ENCODE peak calls at places on chromosomes 16 and 17, in six cellular contexts. O, J, N, U, B and H are unnamed samples.

GRCh38 chr16:11354733-11355574 is 9.7 kb downstream of the RMI2 start:
- DNase-seq in J (peak; percentile 82), B (no peak), N (peak; percentile 56), U (no peak), O (peak; percentile 85), H (peak; percentile 74)

GRCh38 chr17:66016231-66016630 is 175.7 kb downstream of the CEP112 start:
- DNase-seq in O (no peak), U (no peak), J (no peak), N (no peak), B (no peak), H (no peak)

GRCh38 chr16:25317732-25318316 is 60.2 kb upstream of the ZKSCAN2 start:
- DNase-seq in J (no peak), N (no peak), U (no peak), O (no peak), B (no peak), H (no peak)

GRCh38 chr17:75876190-75876937 is 2.0 kb downstream of the TRIM47 start:
- DNase-seq in U (no peak), B (no peak), N (peak; percentile 73), J (no peak), O (peak; percentile 74), H (peak; percentile 27)

GRCh38 chr16:15897834-15898254 is 9.4 kb upstream of the CEP20 start:
- DNase-seq in N (no peak), B (no peak), U (no peak), J (peak; percentile 65), O (no peak), H (peak; percentile 86)

GRCh38 chr17:36864230-36864629 is 73.0 kb upstream of the LHX1 start:
- DNase-seq in B (no peak), O (no peak), U (no peak), N (no peak), J (no peak), H (no peak)

GRCh38 chr16:79360267-79360666 is 240.3 kb downstream of the MAF start:
- DNase-seq in U (no peak), B (peak; percentile 77), N (no peak), O (no peak), J (no peak), H (no peak)

GRCh38 chr17:6455321-6455705 is 11.1 kb downstream of the PIMREG start:
- DNase-seq in U (no peak), B (no peak), O (peak; percentile 60), J (peak; percentile 36), N (peak; percentile 51), H (no peak)

GRCh38 chr16:11006666-11007065 is 62.3 kb downstream of the CLEC16A start:
- DNase-seq in B (no peak), N (no peak), J (no peak), U (no peak), O (no peak), H (no peak)

GRCh38 chr17:17252149-17252810 is 15.3 kb upstream of the FLCN start:
- DNase-seq in J (no peak), N (no peak), O (no peak), U (no peak), B (no peak), H (no peak)

GRCh38 chr17:43860927-43861622 is 14.1 kb downstream of the CD300LG start:
- DNase-seq in J (no peak), O (no peak), N (no peak), U (no peak), B (no peak), H (no peak)

GRCh38 chr17:37605081-37605480 is 4.1 kb downstream of the SYNRG start:
- DNase-seq in U (no peak), J (no peak), N (no peak), B (no peak), O (no peak), H (no peak)

GRCh38 chr17:68437979-68438877 is 19.1 kb downstream of the WIPI1 start:
- DNase-seq in O (peak; percentile 52), J (peak; percentile 62), U (no peak), B (no peak), N (peak; percentile 72), H (no peak)

GRCh38 chr17:18278867-18279266 is 18.4 kb downstream of the MIEF2 start:
- DNase-seq in B (no peak), J (peak; percentile 76), N (no peak), O (no peak), U (no peak), H (no peak)

GRCh38 chr17:56451629-56452028 is 141.9 kb upstream of the NOG start:
- DNase-seq in U (no peak), N (no peak), J (no peak), O (no peak), B (no peak), H (no peak)

GRCh38 chr16:69089091-69089912 is 16.2 kb upstream of the HAS3 start:
- DNase-seq in O (no peak), U (no peak), J (peak; percentile 41), N (peak; percentile 51), B (no peak), H (peak; percentile 26)

GRCh38 chr17:73267648-73268537 is 6.2 kb upstream of the CPSF4L start:
- DNase-seq in U (no peak), B (no peak), N (no peak), J (no peak), O (no peak), H (no peak)

GRCh38 chr17:68428498-68429172 is 28.7 kb downstream of the WIPI1 start:
- DNase-seq in O (no peak), J (no peak), N (no peak), U (no peak), B (no peak), H (no peak)

GRCh38 chr17:60901806-60902205 is 224.2 kb downstream of the BCAS3 start:
- DNase-seq in O (no peak), U (no peak), J (peak; percentile 76), B (no peak), N (no peak), H (no peak)

GRCh38 chr16:84975522-84975921 is 35.8 kb downstream of the ZDHHC7 start:
- DNase-seq in O (no peak), B (no peak), N (no peak), U (no peak), J (no peak), H (no peak)

GRCh38 chr17:10295728-10296343 is 77.0 kb downstream of the MYH13 start:
- DNase-seq in O (no peak), U (peak; percentile 62), J (peak; percentile 50), B (no peak), N (no peak), H (no peak)

GRCh38 chr16:81388357-81388756 is 56.3 kb upstream of the CMIP start:
- DNase-seq in B (no peak), U (no peak), J (no peak), N (no peak), O (no peak), H (no peak)
- H3K4me3 ChIP-seq in B (no peak overlapping the region), U (no peak overlapping the region), J (no peak overlapping the region), N (no peak overlapping the region), O (no peak overlapping the region), H (no peak overlapping the region)

DNA sequence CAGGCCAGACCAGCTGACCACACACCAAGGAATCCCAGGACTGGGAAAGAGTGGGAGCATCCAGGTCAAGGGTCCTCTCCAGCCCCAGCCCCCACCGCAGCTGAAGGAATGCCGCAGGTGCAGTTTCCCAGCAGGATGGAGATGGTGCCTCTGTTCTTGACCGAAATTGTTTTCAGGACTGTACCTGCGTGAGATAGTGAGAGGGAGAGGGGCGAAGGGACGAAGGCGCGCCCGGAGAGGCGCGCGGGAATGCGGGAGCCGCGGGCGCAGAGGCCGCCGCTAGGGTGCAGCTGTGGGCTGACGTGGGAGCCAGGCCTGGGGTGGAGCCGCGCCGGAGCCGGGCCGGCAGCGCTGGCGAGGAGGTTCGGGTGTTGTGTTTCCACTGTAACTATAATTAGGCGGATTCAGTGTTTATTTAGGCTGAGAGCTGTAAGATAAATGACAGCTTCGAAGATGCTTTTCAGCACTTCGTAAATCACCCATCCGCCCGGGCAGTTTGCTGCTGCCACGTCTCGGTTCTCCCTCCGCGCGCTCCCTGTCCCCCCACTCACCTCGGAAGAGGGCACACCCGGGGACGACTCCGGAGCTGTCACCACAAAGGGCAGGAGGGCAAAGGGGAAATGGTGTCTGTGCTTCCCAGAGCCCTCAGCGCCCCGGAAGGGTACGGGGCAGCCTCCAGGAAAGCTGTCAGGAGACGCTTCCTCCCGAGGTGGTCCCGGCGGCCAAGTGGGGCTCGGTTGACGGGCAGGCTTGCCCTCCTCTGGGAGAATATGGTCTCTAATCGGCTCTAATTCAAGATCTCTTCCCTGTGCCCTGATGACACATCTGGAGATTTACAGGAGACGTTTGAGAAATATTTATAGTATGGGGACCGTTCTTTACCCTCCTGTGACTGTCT is 38.2 kb downstream of the HOXB1 start:
- DNase-seq in J (peak; percentile 59), N (peak; percentile 72), U (no peak), O (peak; percentile 54), B (peak; percentile 48), H (no peak)
- H3K4me3 ChIP-seq in J (peak overlapping the region; percentile 26), N (peak overlapping the region; percentile 48), U (no peak overlapping the region), O (peak overlapping the region; percentile 54), B (no peak overlapping the region), H (peak overlapping the region; percentile 51)

DNA sequence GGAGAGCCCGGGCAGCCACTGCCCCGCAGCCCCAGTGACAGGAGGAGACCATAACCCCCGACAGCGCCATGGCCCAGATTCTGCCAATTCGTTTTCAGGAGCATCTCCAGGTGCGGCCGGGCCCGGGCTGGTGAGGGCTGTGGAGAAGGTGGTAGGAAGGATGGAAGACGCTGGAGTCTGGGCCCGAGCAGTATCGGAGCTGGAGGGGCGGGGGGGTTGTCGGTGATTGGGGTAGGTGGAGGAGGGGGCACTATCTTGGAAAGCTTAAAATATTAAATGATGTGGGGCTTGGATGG is 317 bp downstream of the CLTC start:
- DNase-seq in O (no peak), U (no peak), N (no peak), B (no peak), J (no peak), H (no peak)
- H3K4me3 ChIP-seq in O (peak overlapping the region; percentile 80), U (peak overlapping the region; percentile 80), N (peak overlapping the region; percentile 74), B (peak overlapping the region; percentile 95), J (peak overlapping the region; percentile 90), H (peak overlapping the region; percentile 68)

GRCh38 chr17:74873036-74873873 is 461 bp upstream of the FDXR start:
- DNase-seq in B (peak; percentile 100), U (peak; percentile 100), N (peak; percentile 99), O (peak; percentile 99), J (peak; percentile 100), H (peak; percentile 99)

GRCh38 chr17:74874615-74875037 is 1.8 kb upstream of the FDXR start:
- DNase-seq in N (no peak), U (no peak), J (no peak), O (no peak), B (no peak), H (no peak)

GRCh38 chr17:74872313-74873035 is at the start of gene FDXR:
- DNase-seq in J (no peak), N (no peak), O (no peak), B (no peak), U (no peak), H (no peak)

GRCh38 chr17:74875155-74875969 is 2.6 kb upstream of the FDXR start:
- DNase-seq in J (no peak), B (no peak), N (no peak), U (no peak), O (no peak), H (no peak)

DNA sequence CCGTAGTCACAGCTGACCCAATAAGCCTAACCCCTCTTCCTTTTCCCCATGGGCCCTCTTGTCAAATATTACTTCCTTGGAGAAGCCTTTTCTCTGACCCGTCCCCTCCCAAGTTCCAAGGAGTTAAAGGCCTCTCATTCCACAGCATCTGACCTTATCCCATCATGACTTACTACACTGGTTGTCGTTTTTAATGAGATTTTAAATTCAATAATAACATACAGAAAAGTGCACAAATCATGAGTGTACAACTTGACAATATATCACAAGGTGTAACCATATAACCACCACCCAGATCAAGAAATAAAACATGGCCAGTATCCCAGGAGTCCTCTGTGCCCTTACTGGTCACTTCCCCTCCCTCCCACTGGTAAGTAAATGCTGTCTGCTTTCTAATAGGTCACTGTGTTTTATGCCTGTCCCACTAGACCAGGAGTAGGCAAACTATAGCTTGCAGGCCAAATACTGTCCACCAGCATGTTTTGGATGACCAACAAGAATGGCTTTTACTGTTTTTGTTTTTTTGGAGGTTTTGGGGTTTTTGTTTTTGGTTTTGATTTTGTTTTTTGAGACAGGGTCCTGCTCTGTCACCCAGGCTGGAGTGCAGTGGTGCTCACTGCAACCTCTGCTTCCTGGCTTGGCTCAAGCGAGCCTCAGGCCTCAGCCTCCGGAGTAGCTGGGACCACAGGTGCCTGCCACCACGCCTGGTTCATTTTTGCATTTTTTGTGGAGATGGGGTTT is 1.2 kb upstream of the FDXR start:
- DNase-seq in U (no peak), J (no peak), O (no peak), B (no peak), N (no peak), H (no peak)
- H3K4me3 ChIP-seq in U (peak overlapping the region; percentile 92), J (peak overlapping the region; percentile 80), O (peak overlapping the region; percentile 78), B (no peak overlapping the region), N (peak overlapping the region; percentile 67), H (peak overlapping the region; percentile 77)